ENCODE peak calls at places on chromosome 15, in five cellular contexts. P, A, X, V and U are unnamed samples.
A peak's percentile ranks its signal among the peaks of the same experiment; 100 is the strongest.

GRCh38 chr15:60512937-60513336 is 34.0 kb upstream of the ICE2 start:
- ATAC-seq in V (no peak), P (no peak), A (no peak), X (no peak), U (no peak)

GRCh38 chr15:90989040-90989768 is 5.1 kb downstream of the PRC1 start:
- ATAC-seq in X (peak; percentile 8), V (no peak), A (no peak), P (peak; percentile 42), U (no peak)

GRCh38 chr15:57114070-57114469 is 195.6 kb downstream of the TCF12 start:
- ATAC-seq in A (no peak), P (peak; percentile 12), X (no peak), V (peak; percentile 42), U (no peak)

GRCh38 chr15:48625126-48625525 is 20.4 kb downstream of the FBN1 start:
- ATAC-seq in P (no peak), X (no peak), V (no peak), A (no peak), U (no peak)

GRCh38 chr15:90598679-90599078 is 69.0 kb downstream of the CRTC3 start:
- ATAC-seq in P (no peak), V (no peak), A (no peak), X (no peak), U (no peak)

GRCh38 chr15:60326343-60326742 is 71.4 kb downstream of the ANXA2 start:
- ATAC-seq in X (no peak), V (no peak), A (no peak), P (no peak), U (no peak)

GRCh38 chr15:77901921-77902750 is 175.4 kb downstream of the TBC1D2B start:
- ATAC-seq in X (peak; percentile 35), V (no peak), P (peak; percentile 63), A (peak; percentile 76), U (no peak)

GRCh38 chr15:48550822-48551525 is 94.5 kb downstream of the FBN1 start:
- ATAC-seq in P (no peak), A (no peak), X (no peak), V (no peak), U (no peak)

GRCh38 chr15:42688301-42688700 is 48.6 kb downstream of the CDAN1 start:
- ATAC-seq in A (no peak), V (no peak), P (no peak), X (no peak), U (no peak)

GRCh38 chr15:22878103-22878502 is 39.6 kb downstream of the NIPA2 start:
- ATAC-seq in P (no peak), X (no peak), A (no peak), V (no peak), U (no peak)

GRCh38 chr15:60635507-60636352 is 156.8 kb upstream of the ICE2 start:
- ATAC-seq in V (peak; percentile 64), P (peak; percentile 93), X (no peak), A (no peak), U (no peak)

GRCh38 chr15:101497484-101498034 is 8.1 kb upstream of the PCSK6 start:
- ATAC-seq in X (peak; percentile 47), A (no peak), P (no peak), V (no peak), U (no peak)

GRCh38 chr15:91849749-91850161 is 3.8 kb upstream of the SLCO3A1 start:
- ATAC-seq in A (no peak), P (no peak), V (no peak), X (no peak), U (no peak)

GRCh38 chr15:89781891-89782618 is 5.9 kb downstream of the MESP2 start:
- ATAC-seq in A (peak; percentile 31), V (peak; percentile 56), X (peak; percentile 64), P (peak; percentile 69), U (no peak)

GRCh38 chr15:52348056-52348745 is 52.6 kb upstream of the MYO5C start:
- ATAC-seq in X (no peak), P (no peak), V (peak; percentile 56), A (no peak), U (no peak)

GRCh38 chr15:62060896-62061280 is 641 bp upstream of the VPS13C start:
- ATAC-seq in X (no peak), A (peak; percentile 1), P (no peak), V (peak; percentile 1), U (no peak)

GRCh38 chr15:75151214-75152128 is 50.2 kb upstream of the C15orf39 start:
- ATAC-seq in V (peak; percentile 20), X (peak; percentile 61), P (peak; percentile 22), A (peak; percentile 25), U (no peak)

GRCh38 chr15:36501063-36501678 is 78.3 kb upstream of the CDIN1 start:
- ATAC-seq in V (peak; percentile 58), A (peak; percentile 97), X (peak; percentile 95), P (peak; percentile 99), U (peak; percentile 63)

GRCh38 chr15:44657378-44657777 is 6.1 kb downstream of the SPG11 start:
- ATAC-seq in X (no peak), A (no peak), P (no peak), V (no peak), U (no peak)

GRCh38 chr15:25342629-25343028 is 96.2 kb downstream of the UBE3A start:
- ATAC-seq in A (no peak), V (no peak), P (no peak), X (no peak), U (no peak)

GRCh38 chr15:25346371-25346770 is 92.5 kb downstream of the UBE3A start:
- ATAC-seq in A (no peak), P (no peak), V (no peak), X (no peak), U (no peak)

GRCh38 chr15:25347707-25348106 is 91.1 kb downstream of the UBE3A start:
- ATAC-seq in V (no peak), X (no peak), A (no peak), P (no peak), U (no peak)

GRCh38 chr15:25345943-25346342 is 92.9 kb downstream of the UBE3A start:
- ATAC-seq in X (peak; percentile 74), P (no peak), V (no peak), A (no peak), U (peak; percentile 78)
- TF ChIP-seq CTCF in X (peak; percentile 7), P (no peak), V (no peak), A (no peak), U (no peak)

DNA sequence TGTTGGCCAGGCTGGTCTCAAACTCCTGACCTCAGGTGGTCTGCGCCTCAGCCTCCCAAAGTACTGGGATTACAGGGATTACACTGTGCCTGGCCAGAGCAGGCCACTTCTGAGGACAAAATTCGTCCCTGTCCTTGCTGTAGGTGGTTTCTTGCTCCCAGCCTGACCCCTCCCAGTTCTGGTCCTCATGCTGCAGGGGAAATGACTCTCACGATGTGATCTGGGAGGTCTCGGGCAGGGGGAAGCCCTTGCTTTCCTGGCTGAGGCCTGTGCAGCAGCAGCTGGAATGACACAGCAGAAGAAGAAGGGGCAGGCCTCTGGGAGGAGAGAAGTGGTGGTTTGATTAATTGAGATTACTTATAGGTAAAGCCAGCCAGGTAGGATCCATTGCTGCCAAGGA is 39.3 kb downstream of the MEGF11 start:
- ATAC-seq in V (no peak), P (no peak), X (no peak), A (no peak), U (no peak)
- TF ChIP-seq EP300 in V (no peak), P (no peak), X (no peak), A (no peak), U (no peak)

GRCh38 chr15:80584561-80584964 is 110.5 kb upstream of the ABHD17C start:
- ATAC-seq in A (peak; percentile 12), X (no peak), P (peak; percentile 40), V (no peak), U (no peak)
- TF ChIP-seq CTCF in A (no peak), X (no peak), P (no peak), V (no peak), U (no peak)

GRCh38 chr15:80107774-80108173 is 45.0 kb upstream of the FAH start:
- ATAC-seq in X (no peak), V (no peak), P (no peak), A (no peak), U (no peak)

GRCh38 chr15:80105193-80105984 is 45.9 kb downstream of the ZFAND6 start:
- ATAC-seq in A (peak; percentile 36), X (no peak), P (no peak), V (no peak), U (no peak)

GRCh38 chr15:80106051-80106450 is 46.6 kb downstream of the ZFAND6 start:
- ATAC-seq in P (no peak), A (no peak), V (no peak), X (no peak), U (no peak)

GRCh38 chr15:80109388-80109787 is 43.4 kb upstream of the FAH start:
- ATAC-seq in P (peak; percentile 39), A (no peak), X (peak; percentile 60), V (no peak), U (no peak)

GRCh38 chr15:80107204-80107603 is 45.6 kb upstream of the FAH start:
- ATAC-seq in V (no peak), P (no peak), A (no peak), X (no peak), U (no peak)
- TF ChIP-seq EP300 in V (no peak), P (no peak), A (no peak), X (no peak), U (no peak)

DNA sequence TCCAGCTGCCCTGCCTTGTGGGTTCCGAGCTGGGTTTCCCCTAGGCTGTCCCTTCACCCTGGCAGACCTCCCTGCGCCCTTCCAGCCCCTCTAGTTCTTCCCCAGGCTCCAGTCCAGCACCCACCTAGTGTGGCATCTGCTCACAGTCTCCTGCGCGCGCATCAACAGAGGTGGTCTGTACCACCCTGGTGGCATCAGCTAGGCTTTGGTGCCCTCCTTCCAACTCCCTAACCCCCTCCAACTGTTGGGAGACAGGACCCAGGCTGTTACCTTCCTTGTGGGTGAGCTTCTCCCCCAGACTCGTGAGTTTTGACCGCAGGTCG is 8.0 kb downstream of the CALML4 start:
- ATAC-seq in P (peak; percentile 38), A (no peak), V (no peak), X (no peak), U (no peak)
- TF ChIP-seq CTCF in P (no peak), A (no peak), V (no peak), X (no peak), U (no peak)

DNA sequence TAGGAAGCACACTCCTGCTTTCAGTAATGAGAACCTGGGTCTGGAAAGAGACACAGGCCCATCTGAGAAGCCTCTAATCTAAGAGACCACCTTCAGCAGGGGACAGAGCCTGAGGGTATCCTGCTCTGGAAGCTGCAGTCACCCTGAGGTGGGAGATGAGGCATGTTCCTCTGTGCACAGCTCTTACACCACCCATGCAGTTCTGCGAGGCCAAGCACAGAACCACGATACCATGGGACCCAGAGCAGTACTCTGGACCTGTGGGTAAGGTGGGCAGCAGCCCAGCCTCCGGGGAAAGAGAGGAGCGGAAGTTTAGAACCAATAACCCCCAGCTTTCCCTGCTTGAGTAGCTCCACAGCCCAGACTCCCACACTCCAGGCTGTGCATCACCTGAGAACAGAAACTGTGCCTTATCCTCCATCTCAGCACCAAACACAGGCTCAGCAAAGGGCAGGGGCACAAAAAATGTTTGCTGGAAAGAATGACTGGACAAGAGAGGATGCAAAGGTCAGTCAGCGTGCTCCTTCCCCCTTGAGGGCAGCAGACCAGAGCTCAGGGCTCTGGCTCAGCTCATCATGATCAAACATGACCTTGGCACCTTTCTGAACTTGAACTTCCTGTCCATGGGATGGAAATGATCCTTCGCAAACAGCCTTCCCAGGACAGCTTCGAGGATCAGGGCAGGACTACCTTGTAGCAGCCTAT is 43.1 kb downstream of the RBPMS2 start:
- ATAC-seq in X (no peak), P (peak; percentile 25), V (no peak), A (peak; percentile 10), U (no peak)
- TF ChIP-seq EP300 in X (no peak), P (no peak), V (no peak), A (no peak), U (no peak)

GRCh38 chr15:82572986-82573385 is 32.7 kb upstream of the RPS17 start:
- ATAC-seq in V (no peak), X (peak; percentile 63), A (peak; percentile 69), P (no peak), U (no peak)
- TF ChIP-seq CTCF in V (no peak), X (no peak), A (no peak), P (no peak), U (no peak)